ENCODE peak calls at places on chromosomes 12 and 14, in four cellular contexts. Q is left ventricle myocardium inferior, E is lower leg skin, D is PC-3. G is an unnamed sample.

GRCh38 chr14:24275524-24276139 is 4.2 kb upstream of the RABGGTA start:
- DNase-seq in E (no peak), Q (no peak), D (no peak), G (no peak)

GRCh38 chr14:73634333-73634833 is 10.4 kb upstream of the DNAL1 start:
- DNase-seq in D (peak), E (no peak), Q (peak), G (no peak)

GRCh38 chr12:57236224-57236924 is 6.9 kb downstream of the SHMT2 start:
- DNase-seq in E (no peak), Q (no peak), D (no peak), G (no peak)

GRCh38 chr14:40911161-40911560 is 695.5 kb upstream of the LRFN5 start:
- DNase-seq in D (no peak), E (no peak), Q (no peak), G (no peak)

GRCh38 chr12:127716181-127716580 is 550.8 kb upstream of the TMEM132C start:
- DNase-seq in E (no peak), D (no peak), Q (no peak), G (no peak)

GRCh38 chr14:30270200-30271161 is 288.5 kb upstream of the G2E3 start:
- DNase-seq in Q (peak), E (peak), D (peak), G (peak)

GRCh38 chr14:55324812-55325211 is 53.6 kb downstream of the FBXO34 start:
- DNase-seq in D (no peak), Q (no peak), E (no peak), G (no peak)

GRCh38 chr12:41510470-41510869 is 322.4 kb downstream of the PDZRN4 start:
- DNase-seq in E (no peak), D (no peak), Q (no peak), G (no peak)

GRCh38 chr12:109762071-109762672 is 48.5 kb downstream of the FAM222A start:
- DNase-seq in Q (no peak), D (no peak), E (no peak), G (no peak)

GRCh38 chr12:121223283-121223946 is 13.5 kb downstream of the P2RX4 start:
- DNase-seq in Q (no peak), E (no peak), D (no peak), G (no peak)

GRCh38 chr12:67148265-67148664 is 120.9 kb upstream of the CAND1 start:
- DNase-seq in E (no peak), Q (no peak), D (no peak), G (no peak)

DNA sequence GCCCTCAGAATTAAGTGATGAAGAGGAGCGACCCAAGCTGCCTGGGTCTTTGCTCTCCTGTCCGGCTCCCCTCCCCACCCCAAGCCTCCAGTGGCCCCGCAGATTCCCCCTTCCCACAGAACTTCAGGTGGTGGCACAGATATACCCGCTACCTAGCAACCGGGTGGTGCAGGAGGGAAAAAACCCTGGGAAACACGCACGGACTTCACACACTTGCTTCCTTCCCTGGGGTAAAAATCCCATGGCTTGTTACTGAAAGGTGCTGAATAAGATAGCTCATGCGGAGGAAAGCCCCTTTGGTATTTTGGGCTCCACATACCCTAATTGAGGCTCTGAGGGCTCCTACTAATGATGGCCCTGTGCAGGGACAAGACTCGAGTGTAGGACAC is 813 bp upstream of the RIMBP2 start:
- DNase-seq in D (no peak), Q (no peak), E (no peak), G (no peak)
- H3K4me3 ChIP-seq in D (no peak), Q (no peak), E (no peak), G (no peak)

DNA sequence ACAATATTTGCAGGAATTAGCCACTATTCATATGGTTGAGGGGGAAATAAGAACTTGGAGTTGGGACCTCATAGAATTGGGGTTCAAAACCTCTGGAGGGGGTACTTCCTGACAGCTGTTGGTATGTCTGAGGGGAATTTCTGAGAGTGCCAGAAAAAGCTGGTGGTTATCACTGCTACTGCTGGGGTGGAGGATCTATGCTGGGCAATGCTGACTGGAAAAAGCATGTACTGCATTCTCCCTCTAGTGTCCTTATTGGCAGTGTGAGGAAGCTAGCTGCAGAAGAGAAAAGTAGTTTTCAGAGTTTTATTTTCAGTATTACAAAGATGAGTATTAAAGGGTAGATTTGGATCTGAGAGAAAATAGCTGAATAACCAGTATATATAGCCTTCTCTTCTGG is 88.8 kb downstream of the FUT8 start:
- DNase-seq in Q (no peak), D (no peak), E (no peak), G (no peak)
- TF ChIP-seq CTCF in Q (no peak), D (peak), E (no peak), G (no peak)

DNA sequence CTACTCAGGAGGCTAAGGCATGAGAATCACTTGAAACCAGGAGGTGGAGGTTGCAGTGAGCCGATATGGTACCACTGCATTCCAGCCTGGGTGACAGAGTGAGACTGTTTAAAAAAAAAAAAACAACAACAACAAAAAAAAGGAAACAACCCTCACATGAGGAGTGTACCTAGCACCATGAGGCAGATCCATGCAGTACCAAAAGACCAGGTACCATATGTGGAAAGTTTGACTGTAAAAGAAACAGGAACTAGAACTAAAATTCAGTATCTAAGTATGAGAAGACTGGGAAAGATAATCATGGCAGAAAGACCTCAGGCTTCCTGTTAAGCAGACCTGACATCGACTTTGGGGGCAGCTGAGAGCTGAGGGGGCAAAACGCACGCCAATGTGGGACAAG is 55.1 kb downstream of the TRAFD1 start:
- DNase-seq in Q (no peak), E (no peak), D (no peak), G (no peak)
- H3K4me3 ChIP-seq in Q (no peak), E (no peak), D (no peak), G (no peak)

DNA sequence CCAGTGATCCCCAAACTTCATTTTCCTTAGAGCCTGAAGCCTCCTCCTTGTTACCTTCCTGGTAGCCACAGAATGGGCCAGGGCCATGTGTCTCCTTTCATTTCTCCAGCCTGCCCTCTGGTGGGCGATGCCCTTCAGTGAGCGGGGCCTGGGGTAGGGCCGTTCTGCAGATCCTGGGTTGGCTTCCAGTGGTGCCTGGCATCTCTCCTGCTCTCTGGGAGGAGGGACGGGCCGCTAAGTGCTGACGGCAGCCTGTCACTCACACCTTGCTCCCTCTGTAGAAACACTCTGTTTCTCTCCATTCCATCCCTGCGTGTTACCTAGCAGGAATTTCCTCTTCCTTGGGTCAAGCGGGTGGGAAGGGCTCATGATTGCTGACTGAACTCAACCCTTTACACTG is 232.1 kb downstream of the CACNA1C start:
- DNase-seq in D (peak), Q (peak), E (no peak), G (no peak)
- TF ChIP-seq CTCF in D (peak), Q (peak), E (no peak), G (peak)

GRCh38 chr14:80958258-80958657 is 2.8 kb downstream of the TSHR start:
- DNase-seq in D (no peak), Q (no peak), E (no peak), G (no peak)

GRCh38 chr14:80956105-80956504 is 684 bp downstream of the TSHR start:
- DNase-seq in D (no peak), E (no peak), Q (no peak), G (no peak)

GRCh38 chr14:80956922-80957321 is 1.5 kb downstream of the TSHR start:
- DNase-seq in E (no peak), Q (no peak), D (no peak), G (no peak)

GRCh38 chr14:80955434-80955939 is at the start of gene TSHR:
- DNase-seq in E (no peak), D (no peak), Q (no peak), G (no peak)

GRCh38 chr14:80959448-80960006 is 4.1 kb downstream of the TSHR start:
- DNase-seq in E (no peak), Q (no peak), D (no peak), G (no peak)
- H3K4me3 ChIP-seq in E (no peak), Q (no peak), D (no peak), G (no peak)

GRCh38 chr12:10771132-10771733 is 31.2 kb downstream of the TAS2R7 start:
- DNase-seq in E (no peak), D (peak), Q (no peak), G (peak)
- TF ChIP-seq CTCF in E (peak), D (peak), Q (peak), G (peak)

GRCh38 chr14:105064721-105065143 is 498 bp downstream of the GPR132 start:
- DNase-seq in Q (no peak), E (no peak), D (peak), G (no peak)
- H3K4me3 ChIP-seq in Q (peak), E (no peak), D (no peak), G (no peak)

DNA sequence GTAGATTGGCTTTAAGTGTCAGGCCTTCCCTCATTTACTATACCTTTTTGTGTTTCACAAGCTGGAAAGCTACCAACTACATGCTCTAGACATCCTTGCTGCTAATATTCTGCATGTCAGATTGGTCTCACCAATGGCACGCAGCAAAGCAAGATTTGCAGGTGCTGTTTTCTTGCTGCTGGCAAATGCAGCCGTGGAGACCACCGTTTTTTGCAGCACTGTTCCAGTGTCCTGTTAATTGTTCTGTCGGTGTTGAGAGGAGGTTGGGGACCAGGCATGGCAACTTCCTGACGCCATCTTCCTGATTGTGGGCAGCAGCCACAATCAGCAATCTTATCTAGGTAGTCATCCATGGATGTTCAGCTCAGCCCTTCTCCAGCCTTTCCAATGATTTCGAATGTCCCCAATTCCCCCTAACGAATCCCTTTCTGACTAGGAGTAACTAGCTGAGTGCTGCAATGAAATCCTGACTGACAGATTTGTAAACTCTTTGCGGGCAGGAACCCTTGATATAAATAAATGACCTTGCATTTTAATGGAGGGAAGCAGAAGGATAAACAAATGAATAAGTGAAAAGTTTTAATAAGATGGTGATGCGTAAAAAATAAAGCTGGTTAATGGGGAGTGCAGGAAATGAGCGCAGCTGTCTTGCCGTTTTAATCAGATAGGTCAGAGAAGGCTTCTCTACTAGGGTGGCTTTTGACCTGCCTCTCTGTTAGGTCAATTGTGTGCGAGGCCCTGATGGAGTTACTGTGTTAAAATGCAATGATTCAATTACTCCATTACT is 574 bp upstream of the CRADD start:
- DNase-seq in D (no peak), E (no peak), Q (no peak), G (no peak)
- TF ChIP-seq CTCF in D (no peak), E (no peak), Q (no peak), G (no peak)

GRCh38 chr14:67961676-67962075 is 142.1 kb downstream of the RAD51B start:
- DNase-seq in D (no peak), Q (no peak), E (no peak), G (no peak)

GRCh38 chr14:67963960-67964359 is 144.4 kb downstream of the RAD51B start:
- DNase-seq in Q (no peak), E (no peak), D (no peak), G (no peak)

GRCh38 chr14:67964391-67964812 is 144.8 kb downstream of the RAD51B start:
- DNase-seq in D (peak), Q (no peak), E (peak), G (no peak)

GRCh38 chr14:67963545-67963944 is 144.0 kb downstream of the RAD51B start:
- DNase-seq in Q (no peak), D (no peak), E (no peak), G (no peak)

GRCh38 chr14:67962215-67962644 is 142.7 kb downstream of the RAD51B start:
- DNase-seq in E (no peak), D (no peak), Q (no peak), G (no peak)
- H3K4me3 ChIP-seq in E (no peak), D (no peak), Q (no peak), G (no peak)